ENCODE peak calls at places on chromosomes 1 and 21, in seven cellular contexts. V is mesothelial cell of epicardium, U is astrocyte of the spinal cord, K is GM12878, P is Peyer's patch, S is mammary epithelial cell, Q is upper lobe of right lung. C is an unnamed sample.

GRCh38 chr1:44545961-44546360 is 128.3 kb downstream of the TMEM53 start:
- DNase-seq in V (no peak), U (no peak), K (no peak), P (peak; percentile 63), S (peak; percentile 67), Q (no peak), C (no peak)

GRCh38 chr1:8858888-8859706 is 19.4 kb downstream of the ENO1 start:
- DNase-seq in V (no peak), U (peak; percentile 75), K (no peak), P (peak; percentile 61), S (no peak), Q (no peak), C (no peak)

GRCh38 chr1:33143698-33144097 is 38.1 kb downstream of the TRIM62 start:
- DNase-seq in V (no peak), U (peak; percentile 58), K (no peak), P (no peak), S (no peak), Q (no peak), C (no peak)

GRCh38 chr1:31802190-31803150 is 13.4 kb downstream of the SPOCD1 start:
- DNase-seq in V (no peak), U (peak; percentile 39), K (no peak), P (peak; percentile 17), S (no peak), Q (no peak), C (no peak)

GRCh38 chr1:212981025-212981495 is 30.7 kb downstream of the VASH2 start:
- DNase-seq in V (no peak), U (no peak), K (no peak), P (no peak), S (no peak), Q (no peak), C (no peak)

GRCh38 chr1:1748686-1749321 is 24.6 kb upstream of the CDK11A start:
- DNase-seq in V (no peak), U (no peak), K (no peak), P (no peak), S (no peak), Q (no peak), C (no peak)

GRCh38 chr21:29423051-29423450 is 124.3 kb downstream of the BACH1 start:
- DNase-seq in V (no peak), U (no peak), K (no peak), P (no peak), S (peak; percentile 38), Q (no peak), C (no peak)

GRCh38 chr1:173017792-173018191 is 32.9 kb downstream of the TNFSF18 start:
- DNase-seq in V (no peak), U (no peak), K (no peak), P (no peak), S (no peak), Q (no peak), C (no peak)

GRCh38 chr1:217620814-217621213 is 10.1 kb downstream of the GPATCH2 start:
- DNase-seq in V (no peak), U (no peak), K (peak; percentile 64), P (no peak), S (no peak), Q (no peak), C (no peak)

GRCh38 chr1:184002071-184002470 is 35.5 kb downstream of the COLGALT2 start:
- DNase-seq in V (no peak), U (peak; percentile 93), K (no peak), P (no peak), S (peak; percentile 93), Q (no peak), C (no peak)

GRCh38 chr1:36023098-36023769 is 60.7 kb upstream of the TEKT2 start:
- DNase-seq in V (no peak), U (no peak), K (peak; percentile 90), P (no peak), S (no peak), Q (no peak), C (no peak)
- TF ChIP-seq CTCF in V (no peak), U (no peak), K (no peak), P (no peak), S (no peak), Q (no peak), C (no peak)

GRCh38 chr1:246780264-246780663 is 56.1 kb downstream of the SCCPDH start:
- DNase-seq in V (no peak), U (no peak), K (no peak), P (no peak), S (no peak), Q (no peak), C (no peak)

GRCh38 chr1:246781212-246781611 is 57.0 kb downstream of the SCCPDH start:
- DNase-seq in V (no peak), U (no peak), K (no peak), P (no peak), S (no peak), Q (no peak), C (no peak)

GRCh38 chr1:246784621-246785535 is 60.7 kb downstream of the SCCPDH start:
- DNase-seq in V (no peak), U (peak; percentile 76), K (no peak), P (no peak), S (no peak), Q (no peak), C (no peak)

GRCh38 chr1:246779561-246780175 is 55.5 kb downstream of the SCCPDH start:
- DNase-seq in V (no peak), U (no peak), K (no peak), P (no peak), S (no peak), Q (no peak), C (no peak)

DNA sequence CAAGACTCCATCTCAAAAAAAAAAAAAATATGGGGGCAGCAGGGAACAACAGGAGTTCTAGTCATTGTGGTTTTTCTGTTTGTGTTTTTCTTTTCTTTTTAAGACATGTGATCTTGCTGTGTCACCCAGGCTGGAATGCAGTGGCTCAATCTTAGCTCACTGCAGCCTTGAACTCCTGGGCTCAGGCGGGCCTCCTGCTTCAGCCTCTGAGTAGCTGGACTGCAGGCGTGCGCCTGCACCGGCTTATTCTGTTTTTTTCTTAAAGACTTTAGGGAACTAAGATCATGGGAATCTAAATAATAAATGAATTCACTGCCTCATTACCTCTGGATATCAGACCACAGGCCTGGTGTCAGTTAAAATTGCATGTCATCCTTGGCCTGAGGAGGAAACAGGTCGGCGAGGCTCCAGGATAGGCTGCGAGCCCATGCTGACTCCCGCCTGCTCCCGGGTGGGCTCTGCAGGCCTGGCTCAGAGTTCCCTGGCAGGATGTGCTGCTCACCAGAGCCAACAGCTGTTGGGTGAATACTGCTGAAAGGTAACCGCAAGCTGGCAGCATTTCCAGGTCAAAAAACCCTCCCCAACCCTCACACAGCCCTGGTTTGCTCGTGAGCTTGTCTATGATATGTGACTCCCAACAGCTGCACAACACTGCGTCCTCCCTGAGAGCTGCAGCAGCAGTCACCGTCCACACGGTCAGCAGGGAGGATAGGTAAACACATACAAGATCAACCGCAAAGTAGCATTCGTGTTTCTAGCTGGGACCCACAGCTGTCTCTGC is 58.1 kb downstream of the SCCPDH start:
- DNase-seq in V (no peak), U (peak; percentile 81), K (peak; percentile 7), P (no peak), S (peak; percentile 59), Q (no peak), C (no peak)
- TF ChIP-seq CTCF in V (no peak), U (no peak), K (no peak), P (no peak), S (no peak), Q (no peak), C (no peak)

DNA sequence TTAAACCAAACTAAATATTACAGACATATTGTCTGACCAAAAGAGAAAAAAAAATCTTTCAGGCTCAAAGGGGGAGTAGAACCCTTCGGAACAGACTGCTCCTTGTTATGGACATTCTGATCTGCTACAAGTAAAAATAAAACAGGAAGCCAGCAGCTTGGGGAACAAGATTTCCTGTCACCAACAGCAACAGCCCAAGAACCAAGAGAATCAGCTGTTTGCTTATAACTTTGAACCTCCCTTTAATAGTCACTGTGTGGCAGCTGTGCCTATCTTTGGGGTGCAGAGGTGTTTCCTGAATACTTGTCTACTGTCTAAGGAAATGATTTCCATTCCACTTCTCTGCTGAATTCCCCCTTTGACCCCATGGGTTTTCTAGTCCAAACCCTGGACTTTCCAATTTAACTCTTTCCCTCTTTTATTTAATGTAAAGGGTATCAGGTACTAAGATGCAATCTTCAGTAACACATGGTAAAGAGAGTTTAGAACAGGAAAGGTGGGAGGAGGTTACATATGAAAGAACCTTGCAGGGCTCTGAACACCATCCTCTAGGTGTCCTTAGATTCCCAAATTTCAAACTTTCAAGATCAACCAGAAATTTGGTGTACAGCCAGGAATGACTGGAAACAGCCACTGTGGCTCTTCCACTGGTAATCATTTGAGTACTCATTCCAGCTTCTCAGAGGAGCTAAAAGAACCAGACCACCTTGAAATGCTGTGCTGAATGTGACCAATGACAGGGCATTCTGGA is 38.7 kb downstream of the GPR3 start:
- DNase-seq in V (no peak), U (peak; percentile 24), K (no peak), P (peak; percentile 62), S (no peak), Q (no peak), C (no peak)
- TF ChIP-seq CTCF in V (no peak), U (peak; percentile 5), K (no peak), P (no peak), S (no peak), Q (no peak), C (no peak)

DNA sequence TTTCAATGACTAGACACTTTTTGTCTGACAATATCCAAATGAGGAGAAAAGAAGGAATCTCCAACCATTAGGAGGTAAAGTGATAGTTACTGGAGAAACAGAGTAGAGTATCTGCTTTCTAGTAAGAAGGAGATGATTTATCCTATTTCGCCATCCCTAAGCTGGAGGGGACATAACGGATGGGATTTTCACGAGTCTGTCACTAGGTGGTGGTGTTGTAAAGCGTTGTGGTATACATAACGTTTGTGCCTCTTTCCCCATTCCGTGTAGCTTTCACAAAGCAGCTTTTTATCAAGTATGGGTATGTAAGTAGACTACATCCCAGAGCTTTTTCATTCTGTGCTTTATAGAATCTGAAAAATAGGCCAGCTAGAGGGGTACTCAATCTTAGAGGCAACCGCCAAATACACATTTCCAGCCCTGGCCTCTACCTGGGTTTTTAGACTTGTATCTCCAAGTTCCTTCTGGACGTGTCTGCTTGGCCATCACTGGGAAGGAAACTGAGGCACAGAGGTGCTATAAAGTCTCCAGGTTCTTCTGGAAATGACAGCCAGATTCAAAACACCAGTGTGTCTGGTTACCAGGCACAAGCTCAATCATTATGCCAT is 33.3 kb upstream of the FAM3B start:
- DNase-seq in V (no peak), U (peak; percentile 75), K (peak; percentile 61), P (peak; percentile 82), S (peak; percentile 69), Q (no peak), C (no peak)
- TF ChIP-seq CTCF in V (no peak), U (peak; percentile 72), K (peak; percentile 84), P (peak; percentile 94), S (peak; percentile 82), Q (peak; percentile 77), C (no peak)

GRCh38 chr1:82007804-82008203 is 207.1 kb downstream of the ADGRL2 start:
- DNase-seq in V (no peak), U (no peak), K (no peak), P (no peak), S (no peak), Q (no peak), C (no peak)

GRCh38 chr1:82018319-82018718 is 217.6 kb downstream of the ADGRL2 start:
- DNase-seq in V (no peak), U (no peak), K (no peak), P (no peak), S (no peak), Q (no peak), C (no peak)

GRCh38 chr1:82015444-82015843 is 214.7 kb downstream of the ADGRL2 start:
- DNase-seq in V (no peak), U (no peak), K (no peak), P (no peak), S (no peak), Q (no peak), C (no peak)

GRCh38 chr1:82019512-82019911 is 218.8 kb downstream of the ADGRL2 start:
- DNase-seq in V (no peak), U (no peak), K (no peak), P (no peak), S (no peak), Q (no peak), C (no peak)

GRCh38 chr1:82013702-82014101 is 213.0 kb downstream of the ADGRL2 start:
- DNase-seq in V (no peak), U (no peak), K (no peak), P (no peak), S (no peak), Q (no peak), C (no peak)
- TF ChIP-seq CTCF in V (no peak), U (peak; percentile 5), K (no peak), P (no peak), S (peak; percentile 8), Q (no peak), C (no peak)